ENCODE peak calls at places on chromosomes 12 and 14, in eight cellular contexts. Q, F, P, X, L, V, O and S are unnamed samples. For H3K27me3, the result is how much of the 10 kb centered on the place peaks cover.

GRCh38 chr12:20950248-20950647 is 139.7 kb downstream of the SLCO1B3 start:
- DNase-seq in Q (no peak), F (peak), P (no peak), X (no peak), L (peak), V (peak), O (no peak), S (no peak)

GRCh38 chr14:20400965-20401593 is 12.2 kb downstream of the TEP1 start:
- DNase-seq in Q (no peak), F (peak), P (no peak), X (no peak), L (no peak), V (peak), O (no peak), S (no peak)

GRCh38 chr14:38233218-38233617 is 22.7 kb downstream of the CLEC14A start:
- DNase-seq in Q (no peak), F (no peak), P (no peak), X (no peak), L (no peak), V (no peak), O (no peak), S (no peak)

GRCh38 chr12:30622509-30622908 is 73.2 kb downstream of the IPO8 start:
- DNase-seq in Q (no peak), F (no peak), P (peak), X (no peak), L (no peak), V (peak), O (no peak), S (no peak)

GRCh38 chr12:7460375-7461259 is 16.7 kb upstream of the CD163L1 start:
- DNase-seq in Q (peak), F (peak), P (peak), X (no peak), L (peak), V (peak), O (peak), S (peak)

GRCh38 chr14:50520947-50521815 is 11.2 kb downstream of the MAP4K5 start:
- DNase-seq in Q (peak), F (peak), P (peak), X (no peak), L (no peak), V (peak), O (no peak), S (no peak)

GRCh38 chr14:102969060-102969791 is 46.8 kb downstream of the AMN start:
- DNase-seq in Q (no peak), F (no peak), P (no peak), X (no peak), L (no peak), V (no peak), O (no peak), S (no peak)

GRCh38 chr12:21073822-21074460 is 57.1 kb upstream of the SLCO1B1 start:
- DNase-seq in Q (no peak), F (peak), P (no peak), X (no peak), L (no peak), V (no peak), O (no peak), S (no peak)

GRCh38 chr12:89353823-89354629 is 1.7 kb upstream of the DUSP6 start:
- DNase-seq in Q (peak), F (peak), P (peak), X (peak), L (peak), V (peak), O (peak), S (peak)

GRCh38 chr12:130715996-130716917 is at the start of gene RIMBP2:
- DNase-seq in Q (no peak), F (no peak), P (peak), X (no peak), L (peak), V (no peak), O (no peak), S (peak)

GRCh38 chr12:71426648-71427047 is 12.9 kb upstream of the LGR5 start:
- DNase-seq in Q (no peak), F (no peak), P (peak), X (no peak), L (no peak), V (no peak), O (no peak), S (no peak)

GRCh38 chr12:24850486-24850885 is 98.4 kb downstream of the BCAT1 start:
- DNase-seq in Q (no peak), F (no peak), P (peak), X (no peak), L (no peak), V (no peak), O (no peak), S (no peak)

GRCh38 chr14:67636361-67636919 is 16.7 kb downstream of the ARG2 start:
- DNase-seq in Q (no peak), F (no peak), P (peak), X (no peak), L (no peak), V (no peak), O (no peak), S (no peak)

GRCh38 chr14:51093371-51094281 is 1.3 kb downstream of the TRIM9 start:
- DNase-seq in Q (peak), F (no peak), P (peak), X (no peak), L (peak), V (peak), O (peak), S (no peak)

GRCh38 chr12:9651265-9651729 is 18.2 kb upstream of the CLEC2D start:
- DNase-seq in Q (peak), F (no peak), P (peak), X (no peak), L (no peak), V (peak), O (no peak), S (no peak)

GRCh38 chr12:101933866-101934514 is 56.6 kb downstream of the DRAM1 start:
- DNase-seq in Q (no peak), F (no peak), P (no peak), X (no peak), L (no peak), V (no peak), O (no peak), S (no peak)

GRCh38 chr12:102095677-102096263 is 24.1 kb downstream of the NUP37 start:
- DNase-seq in Q (no peak), F (no peak), P (peak), X (no peak), L (peak), V (peak), O (no peak), S (no peak)

GRCh38 chr14:21428930-21429329 is 27.0 kb downstream of the CHD8 start:
- DNase-seq in Q (no peak), F (no peak), P (no peak), X (no peak), L (no peak), V (no peak), O (peak), S (peak)

GRCh38 chr12:126936181-126936851 is 1330.7 kb upstream of the TMEM132C start:
- DNase-seq in Q (no peak), F (peak), P (no peak), X (no peak), L (no peak), V (no peak), O (peak), S (no peak)

GRCh38 chr12:63150255-63151060 is 543 bp downstream of the AVPR1A start:
- DNase-seq in Q (no peak), F (no peak), P (no peak), X (peak), L (peak), V (peak), O (peak), S (no peak)

GRCh38 chr14:80638620-80639215 is 302.8 kb downstream of the CEP128 start:
- DNase-seq in Q (no peak), F (peak), P (peak), X (no peak), L (no peak), V (no peak), O (no peak), S (no peak)

GRCh38 chr14:73457050-73457934 is 1.1 kb downstream of the NUMB start:
- DNase-seq in Q (peak), F (no peak), P (peak), X (peak), L (peak), V (peak), O (peak), S (peak)

GRCh38 chr12:7373226-7373625 is 69.4 kb downstream of the ACSM4 start:
- DNase-seq in Q (no peak), F (no peak), P (no peak), X (no peak), L (no peak), V (no peak), O (no peak), S (no peak)

GRCh38 chr12:132139912-132140311 is 4.2 kb downstream of the DDX51 start:
- DNase-seq in Q (peak), F (no peak), P (no peak), X (no peak), L (no peak), V (no peak), O (no peak), S (no peak)

GRCh38 chr12:7241404-7242005 is 52.0 kb downstream of the PEX5 start:
- DNase-seq in Q (no peak), F (no peak), P (no peak), X (no peak), L (no peak), V (no peak), O (no peak), S (no peak)

GRCh38 chr12:105839629-105840127 is 299.1 kb downstream of the NUAK1 start:
- DNase-seq in Q (no peak), F (no peak), P (no peak), X (no peak), L (peak), V (no peak), O (no peak), S (no peak)

GRCh38 chr14:92670177-92670576 is 78.2 kb downstream of the LGMN start:
- DNase-seq in Q (peak), F (no peak), P (peak), X (peak), L (peak), V (peak), O (no peak), S (no peak)

GRCh38 chr12:99063182-99063581 is 418.1 kb downstream of the APAF1 start:
- DNase-seq in Q (no peak), F (no peak), P (no peak), X (no peak), L (no peak), V (no peak), O (no peak), S (no peak)

GRCh38 chr12:85277900-85278597 is 2.0 kb upstream of the ALX1 start:
- DNase-seq in Q (peak), F (no peak), P (no peak), X (peak), L (no peak), V (no peak), O (no peak), S (no peak)

GRCh38 chr12:85273411-85274075 is 6.5 kb upstream of the ALX1 start:
- DNase-seq in Q (no peak), F (no peak), P (no peak), X (no peak), L (no peak), V (no peak), O (no peak), S (no peak)

GRCh38 chr12:85275359-85275758 is 4.7 kb upstream of the ALX1 start:
- DNase-seq in Q (no peak), F (no peak), P (no peak), X (no peak), L (no peak), V (no peak), O (no peak), S (no peak)

GRCh38 chr12:85278598-85279448 is 1.2 kb upstream of the ALX1 start:
- DNase-seq in Q (peak), F (no peak), P (no peak), X (peak), L (no peak), V (no peak), O (no peak), S (no peak)

GRCh38 chr12:85274076-85274415 is 6.0 kb upstream of the ALX1 start:
- DNase-seq in Q (no peak), F (no peak), P (no peak), X (no peak), L (no peak), V (no peak), O (no peak), S (no peak)
- H3K27me3 ChIP-seq in Q (under half), F (under half), P (under half), X (half or more), L (under half), V (under half), O (half or more), S (under half)

GRCh38 chr14:97760050-97760449 is 962.9 kb downstream of the VRK1 start:
- DNase-seq in Q (no peak), F (no peak), P (no peak), X (no peak), L (no peak), V (no peak), O (no peak), S (no peak)
- H3K27me3 ChIP-seq in Q (under half), F (under half), P (under half), X (under half), L (under half), V (under half), O (under half), S (under half)

GRCh38 chr14:56798447-56799326 is 11.6 kb downstream of the OTX2 start:
- DNase-seq in Q (no peak), F (no peak), P (no peak), X (no peak), L (no peak), V (no peak), O (no peak), S (no peak)

GRCh38 chr14:56803816-56804535 is 6.3 kb downstream of the OTX2 start:
- DNase-seq in Q (no peak), F (no peak), P (no peak), X (no peak), L (no peak), V (no peak), O (no peak), S (no peak)

GRCh38 chr14:56805201-56805991 is 4.9 kb downstream of the OTX2 start:
- DNase-seq in Q (no peak), F (no peak), P (no peak), X (no peak), L (no peak), V (no peak), O (no peak), S (no peak)

GRCh38 chr14:56799327-56799645 is 11.0 kb downstream of the OTX2 start:
- DNase-seq in Q (no peak), F (no peak), P (no peak), X (no peak), L (no peak), V (no peak), O (no peak), S (no peak)

DNA sequence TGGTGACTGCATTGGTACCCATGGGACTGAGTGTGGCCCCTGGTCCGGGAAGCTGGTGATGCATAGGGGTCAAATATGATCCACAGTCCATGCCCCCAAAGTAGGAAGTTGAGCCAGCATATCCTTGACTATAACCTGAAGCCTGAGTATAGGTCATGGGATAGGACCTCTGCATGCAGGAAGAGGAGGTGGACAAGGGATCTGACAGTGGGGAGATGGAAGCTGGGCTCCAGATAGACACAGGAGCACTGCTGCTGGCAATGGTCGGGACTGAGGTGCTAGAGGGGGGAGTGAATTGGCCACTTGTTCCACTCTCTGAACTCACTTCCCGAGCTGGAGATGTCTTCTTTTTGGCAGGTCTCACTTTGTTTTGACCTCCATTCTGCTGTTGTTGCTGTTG is 8.4 kb downstream of the OTX2 start:
- DNase-seq in Q (no peak), F (no peak), P (no peak), X (no peak), L (no peak), V (no peak), O (no peak), S (no peak)
- H3K27me3 ChIP-seq in Q (under half), F (half or more), P (under half), X (half or more), L (half or more), V (half or more), O (half or more), S (half or more)

GRCh38 chr12:57734586-57734985 is 4.0 kb downstream of the AGAP2 start:
- DNase-seq in Q (no peak), F (no peak), P (no peak), X (no peak), L (no peak), V (no peak), O (no peak), S (no peak)

GRCh38 chr12:57733928-57734327 is 4.6 kb downstream of the AGAP2 start:
- DNase-seq in Q (peak), F (no peak), P (no peak), X (no peak), L (no peak), V (no peak), O (no peak), S (no peak)

GRCh38 chr12:57732270-57732669 is 6.3 kb downstream of the AGAP2 start:
- DNase-seq in Q (peak), F (no peak), P (no peak), X (no peak), L (no peak), V (no peak), O (no peak), S (no peak)

GRCh38 chr12:57731411-57732080 is 7.0 kb downstream of the AGAP2 start:
- DNase-seq in Q (peak), F (no peak), P (no peak), X (no peak), L (no peak), V (no peak), O (no peak), S (no peak)

DNA sequence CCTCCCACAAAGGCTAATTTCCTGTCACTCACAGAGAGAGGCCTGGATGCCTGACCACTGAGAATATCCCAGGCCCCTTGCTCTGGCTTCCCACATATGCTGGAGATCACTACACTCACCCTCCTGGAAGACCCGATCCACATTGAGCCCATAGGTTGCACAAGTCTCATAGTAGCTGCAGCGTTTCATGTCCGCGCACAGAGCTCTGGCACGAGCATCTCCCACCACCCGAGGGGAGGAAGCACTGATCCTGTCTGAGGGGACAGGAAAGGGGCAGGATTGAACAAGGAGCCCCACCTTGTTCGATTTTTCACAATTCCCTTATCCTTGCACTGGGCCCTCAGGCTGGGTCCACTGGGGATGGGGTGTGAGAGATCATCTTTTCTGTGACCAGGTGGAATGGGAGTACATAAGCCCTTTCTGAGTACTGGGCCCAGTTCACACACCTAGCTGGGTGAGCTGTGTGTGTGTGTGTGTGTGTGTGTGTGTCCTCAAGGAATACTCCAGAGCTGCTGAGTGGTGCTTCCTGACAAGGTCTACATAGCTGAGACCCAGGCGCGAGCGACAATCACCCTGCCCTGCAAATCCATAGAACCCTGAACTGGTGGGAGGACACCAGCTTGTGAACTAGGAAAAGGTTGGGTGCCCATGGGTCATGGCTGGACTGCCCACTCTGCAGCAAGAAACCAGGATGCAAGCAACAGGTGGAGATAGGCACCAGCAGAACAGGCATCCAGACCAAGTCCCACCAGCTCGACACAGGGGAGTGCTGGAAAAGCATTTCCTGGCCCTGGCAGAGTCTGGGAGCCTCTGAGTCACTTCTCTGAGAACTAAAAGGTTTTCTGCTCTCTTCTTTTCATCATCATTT is 5.6 kb downstream of the AGAP2 start:
- DNase-seq in Q (peak), F (no peak), P (no peak), X (no peak), L (no peak), V (no peak), O (no peak), S (no peak)
- H3K27me3 ChIP-seq in Q (under half), F (under half), P (half or more), X (half or more), L (under half), V (under half), O (half or more), S (half or more)

DNA sequence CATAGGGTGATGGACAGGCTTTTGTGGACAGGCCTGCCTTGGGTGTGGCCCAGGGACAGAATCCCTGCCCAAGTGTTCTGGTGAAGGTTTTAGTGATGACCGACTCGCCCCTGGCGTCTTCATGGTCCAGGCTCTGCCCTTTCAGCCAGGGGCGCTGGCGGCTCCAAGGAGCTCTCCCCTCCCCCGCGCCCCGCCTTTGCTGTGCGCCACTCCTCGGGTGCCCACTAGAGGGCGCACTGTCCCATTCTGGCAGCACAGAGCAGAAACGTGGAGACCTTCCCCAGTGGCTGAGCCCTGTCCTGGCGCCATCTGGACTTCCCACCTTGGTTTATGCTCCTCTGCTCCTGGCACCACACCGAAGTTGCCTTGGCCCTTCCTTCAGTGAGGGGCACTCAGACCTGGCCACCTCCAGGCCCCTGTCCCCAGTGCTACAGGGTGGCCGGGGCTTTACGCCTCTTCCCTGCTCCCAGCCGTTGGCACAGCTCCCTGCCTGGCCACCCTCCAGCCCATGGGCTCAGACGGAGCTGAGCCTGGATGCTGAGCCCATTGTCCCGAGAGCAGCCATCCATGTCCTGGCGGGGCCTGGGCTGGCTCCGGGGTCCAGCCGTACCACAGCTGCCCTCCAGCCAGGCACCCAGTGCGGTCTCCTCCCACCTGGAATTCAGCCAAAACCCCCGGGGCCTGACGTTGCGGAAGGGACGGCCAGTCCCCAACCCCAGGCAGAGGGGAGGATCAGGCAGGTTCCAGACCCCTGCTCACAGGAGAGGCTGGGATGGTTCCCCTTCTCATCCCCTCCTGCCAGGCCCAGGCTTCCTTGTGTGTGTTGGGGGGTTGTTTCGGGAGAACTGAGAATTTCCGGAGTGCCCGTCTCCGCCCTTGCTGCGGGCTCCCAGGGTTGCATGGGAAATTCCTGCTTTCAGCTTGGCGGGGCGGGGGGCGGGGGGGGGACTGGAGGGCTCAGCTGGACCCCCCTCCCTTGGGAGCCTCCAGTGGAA is 5.6 kb upstream of the CRIP1 start:
- DNase-seq in Q (peak), F (peak), P (peak), X (peak), L (peak), V (peak), O (peak), S (peak)
- H3K27me3 ChIP-seq in Q (under half), F (under half), P (under half), X (under half), L (under half), V (under half), O (under half), S (under half)

GRCh38 chr14:23053426-23053825 is 3.9 kb downstream of the CDH24 start:
- DNase-seq in Q (no peak), F (no peak), P (no peak), X (no peak), L (no peak), V (no peak), O (no peak), S (no peak)
- H3K27me3 ChIP-seq in Q (under half), F (under half), P (under half), X (under half), L (under half), V (under half), O (under half), S (under half)

DNA sequence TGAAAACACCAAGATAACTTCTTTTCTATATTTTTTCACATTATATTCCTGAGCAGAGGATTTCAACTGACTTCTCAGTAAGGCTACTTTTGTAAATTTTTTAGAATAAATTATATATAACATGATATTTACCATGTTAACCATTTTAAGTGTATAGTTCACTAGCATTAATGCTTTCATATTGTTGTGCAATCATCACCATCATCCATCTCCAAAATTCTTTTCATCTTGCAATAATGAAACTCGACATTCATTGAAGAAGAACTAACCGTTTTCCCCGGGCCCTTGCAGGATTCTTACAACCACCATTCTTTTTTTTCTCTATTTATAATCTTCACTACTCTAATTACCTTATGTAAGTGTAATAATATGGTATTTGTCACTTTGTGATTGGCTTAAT is 1036.1 kb downstream of the LRFN5 start:
- DNase-seq in Q (no peak), F (no peak), P (no peak), X (no peak), L (no peak), V (no peak), O (no peak), S (no peak)
- H3K27me3 ChIP-seq in Q (under half), F (under half), P (under half), X (under half), L (under half), V (under half), O (under half), S (under half)